ENCODE peak calls at places on chromosomes 1 and 21, in ten cellular contexts. W is CD8-positive, alpha-beta T cell; P is A673; Z is adrenal gland; H is left ventricle myocardium inferior; Y is neural progenitor cell; J is lung; O is fibroblast of lung; N is kidney; F is astrocyte. C is an unnamed sample.
A peak's percentile ranks its signal among the peaks of the same experiment; 100 is the strongest.

GRCh38 chr1:246106342-246106763 is 400.7 kb downstream of the SMYD3 start:
- DNase-seq in W (no peak), P (peak; percentile 1), Z (no peak), H (no peak), Y (no peak), J (no peak), O (no peak), N (no peak), F (peak; percentile 60), C (no peak)

GRCh38 chr1:155173478-155174333 is at the start of gene TRIM46:
- DNase-seq in W (no peak), P (peak; percentile 86), Z (no peak), H (no peak), Y (peak; percentile 81), J (no peak), O (peak; percentile 55), N (peak; percentile 85), F (peak; percentile 36), C (peak; percentile 45)

GRCh38 chr1:30906631-30907389 is 1.7 kb downstream of the SDC3 start:
- DNase-seq in W (no peak), P (no peak), Z (peak; percentile 12), H (peak; percentile 12), Y (no peak), J (no peak), O (no peak), N (peak; percentile 76), F (no peak), C (no peak)

GRCh38 chr1:38730511-38731397 is 128.8 kb downstream of the RRAGC start:
- DNase-seq in W (no peak), P (no peak), Z (no peak), H (no peak), Y (no peak), J (no peak), O (peak; percentile 4), N (no peak), F (peak; percentile 40), C (no peak)

GRCh38 chr1:7688659-7689058 is 82.4 kb upstream of the VAMP3 start:
- DNase-seq in W (no peak), P (no peak), Z (no peak), H (no peak), Y (no peak), J (no peak), O (no peak), N (no peak), F (no peak), C (no peak)

GRCh38 chr1:201575912-201576311 is 37.0 kb downstream of the NAV1 start:
- DNase-seq in W (no peak), P (no peak), Z (no peak), H (no peak), Y (no peak), J (no peak), O (no peak), N (no peak), F (no peak), C (no peak)

GRCh38 chr1:44250113-44250781 is 37.0 kb downstream of the DMAP1 start:
- DNase-seq in W (no peak), P (no peak), Z (no peak), H (peak; percentile 51), Y (no peak), J (no peak), O (no peak), N (no peak), F (no peak), C (no peak)

GRCh38 chr1:106224426-106224825 is 832.0 kb upstream of the PRMT6 start:
- DNase-seq in W (no peak), P (no peak), Z (no peak), H (no peak), Y (no peak), J (no peak), O (no peak), N (no peak), F (peak; percentile 49), C (no peak)

GRCh38 chr1:240803151-240803550 is 191.2 kb upstream of the GREM2 start:
- DNase-seq in W (no peak), P (no peak), Z (no peak), H (no peak), Y (no peak), J (no peak), O (peak; percentile 33), N (no peak), F (peak; percentile 66), C (peak; percentile 35)

GRCh38 chr1:166910396-166910994 is 34.4 kb upstream of the TADA1 start:
- DNase-seq in W (peak; percentile 44), P (peak; percentile 83), Z (peak; percentile 79), H (peak; percentile 40), Y (peak; percentile 84), J (peak; percentile 78), O (peak; percentile 75), N (no peak), F (peak; percentile 91), C (peak; percentile 82)

GRCh38 chr21:18529253-18529652 is 125.7 kb upstream of the TMPRSS15 start:
- DNase-seq in W (no peak), P (peak; percentile 12), Z (no peak), H (no peak), Y (no peak), J (no peak), O (peak; percentile 81), N (no peak), F (peak; percentile 93), C (no peak)

GRCh38 chr1:174262747-174263241 is 103.5 kb downstream of the RABGAP1L start:
- DNase-seq in W (no peak), P (peak; percentile 79), Z (peak; percentile 10), H (no peak), Y (peak; percentile 56), J (no peak), O (peak; percentile 77), N (no peak), F (peak; percentile 60), C (no peak)

GRCh38 chr1:174258148-174258550 is 98.8 kb downstream of the RABGAP1L start:
- DNase-seq in W (no peak), P (peak; percentile 70), Z (peak; percentile 41), H (no peak), Y (peak; percentile 62), J (no peak), O (peak; percentile 58), N (no peak), F (peak; percentile 6), C (peak; percentile 48)
- TF ChIP-seq CTCF in W (peak; percentile 54), P (peak; percentile 70), Z (peak; percentile 61), H (peak; percentile 64), Y (peak; percentile 76), J (peak; percentile 8), O (peak; percentile 46), N (peak; percentile 47), F (peak; percentile 50), C (peak; percentile 39)

DNA sequence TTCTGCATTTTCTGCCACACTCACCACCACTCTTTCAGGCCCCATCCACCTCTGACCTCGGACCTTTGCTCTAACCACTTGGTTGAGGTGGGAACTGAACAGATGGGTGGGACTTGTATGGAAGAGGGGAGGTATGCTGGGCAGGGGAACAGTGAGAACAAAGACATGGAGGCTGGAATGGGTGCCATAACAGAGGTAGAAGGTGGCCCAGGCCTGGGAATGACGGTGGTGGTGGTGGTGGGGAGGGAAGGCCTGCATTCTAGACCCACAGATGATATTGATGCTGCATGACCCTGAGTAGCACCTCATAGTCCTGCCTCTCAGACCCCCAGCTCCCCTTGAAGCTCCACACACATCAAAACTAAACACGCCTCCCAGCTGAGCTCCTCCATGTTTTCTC is 5.2 kb upstream of the CSF3R start:
- DNase-seq in W (no peak), P (no peak), Z (no peak), H (no peak), Y (no peak), J (no peak), O (no peak), N (no peak), F (no peak), C (no peak)
- H3K4me1 ChIP-seq in W (no peaks in the 10 kb centered on the region), P (no peaks in the 10 kb centered on the region), Z (no peaks in the 10 kb centered on the region), H (no peaks in the 10 kb centered on the region), Y (peaks cover 2% of the 10 kb centered on the region), J (no peaks in the 10 kb centered on the region), O (no peaks in the 10 kb centered on the region), N (no peaks in the 10 kb centered on the region), F (no peaks in the 10 kb centered on the region), C (no peaks in the 10 kb centered on the region)

GRCh38 chr1:158491372-158491771 is 19.4 kb downstream of the OR10R2 start:
- DNase-seq in W (no peak), P (no peak), Z (no peak), H (no peak), Y (no peak), J (no peak), O (no peak), N (no peak), F (no peak), C (no peak)

GRCh38 chr1:158494737-158495136 is 22.7 kb downstream of the OR10R2 start:
- DNase-seq in W (no peak), P (no peak), Z (no peak), H (no peak), Y (no peak), J (no peak), O (no peak), N (no peak), F (no peak), C (no peak)

GRCh38 chr1:158496379-158496778 is 24.4 kb downstream of the OR10R2 start:
- DNase-seq in W (no peak), P (peak; percentile 42), Z (no peak), H (no peak), Y (peak; percentile 51), J (no peak), O (no peak), N (no peak), F (no peak), C (no peak)
- TF ChIP-seq CTCF in W (no peak), P (peak; percentile 50), Z (no peak), H (peak; percentile 27), Y (peak; percentile 64), J (no peak), O (no peak), N (peak; percentile 35), F (no peak), C (no peak)

GRCh38 chr1:85404393-85404792 is 60.6 kb downstream of the DDAH1 start:
- DNase-seq in W (no peak), P (no peak), Z (no peak), H (no peak), Y (no peak), J (no peak), O (no peak), N (no peak), F (peak; percentile 58), C (no peak)
- H3K4me1 ChIP-seq in W (no peaks in the 10 kb centered on the region), P (peaks cover 10% of the 10 kb centered on the region), Z (peaks cover 32% of the 10 kb centered on the region), H (peaks cover 21% of the 10 kb centered on the region), Y (peaks cover 10% of the 10 kb centered on the region), J (peaks cover 7% of the 10 kb centered on the region), O (peaks cover 5% of the 10 kb centered on the region), N (peaks cover 40% of the 10 kb centered on the region), F (peaks cover 19% of the 10 kb centered on the region), C (peaks cover 5% of the 10 kb centered on the region)

DNA sequence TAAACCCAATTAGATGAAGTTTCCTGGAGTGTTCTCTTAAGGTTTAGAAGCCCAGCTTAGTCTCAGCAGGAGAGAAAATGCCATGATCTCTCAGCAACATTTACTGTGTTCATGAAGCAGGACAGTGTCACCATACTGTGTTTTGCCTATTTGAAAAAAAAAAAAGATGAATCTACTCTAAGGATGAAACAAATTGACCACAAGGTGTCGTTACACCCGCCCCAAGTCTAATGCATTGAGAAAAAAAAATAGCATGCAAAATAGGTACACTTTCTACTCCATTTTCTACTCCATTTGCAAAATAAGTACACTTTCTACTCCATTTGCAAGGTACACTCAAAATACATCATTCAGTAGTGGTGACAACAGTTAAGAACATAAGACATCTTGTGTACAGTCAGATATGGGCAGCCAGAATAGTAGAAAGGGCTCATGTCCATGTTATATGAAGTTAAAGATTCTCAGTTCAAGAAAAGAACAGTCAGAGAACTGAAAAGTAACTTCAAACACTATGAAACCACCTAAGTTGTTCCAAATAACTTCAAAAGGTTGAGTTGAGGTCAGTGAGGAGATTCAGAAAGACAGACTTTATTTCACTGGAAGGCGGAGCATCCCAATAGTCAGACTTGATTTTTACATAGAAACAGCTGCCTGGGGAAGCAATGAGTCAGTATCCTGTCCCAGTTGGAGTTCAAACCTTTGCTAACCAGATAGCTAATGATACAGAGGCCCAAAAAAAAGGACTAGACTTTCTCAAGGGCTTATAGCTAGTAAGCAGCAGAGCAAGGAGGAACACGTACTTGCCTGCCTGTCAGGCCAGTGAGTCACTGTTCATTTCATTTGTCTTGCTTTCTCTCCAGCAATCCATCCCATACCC is 13.3 kb downstream of the PLPPR5 start:
- DNase-seq in W (no peak), P (peak; percentile 67), Z (no peak), H (no peak), Y (peak; percentile 46), J (no peak), O (peak; percentile 79), N (no peak), F (peak; percentile 95), C (no peak)
- TF ChIP-seq CTCF in W (no peak), P (peak; percentile 67), Z (peak; percentile 21), H (no peak), Y (peak; percentile 66), J (no peak), O (peak; percentile 22), N (no peak), F (peak; percentile 42), C (peak; percentile 14)